ENCODE peak calls at places on chromosomes 3 and 15, in ten cellular contexts. I is stomach, T is colonic mucosa, W is GM12865, M is MCF 10A, J is esophagus muscularis mucosa, C is epithelial cell of esophagus, Z is adrenal gland, U is pancreas, V is neural crest cell. P is an unnamed sample.

GRCh38 chr15:25244731-25245585 is 193.9 kb downstream of the UBE3A start:
- DNase-seq in I (peak; percentile 19), T (peak; percentile 12), W (no peak), M (no peak), J (no peak), C (no peak), Z (peak; percentile 13), U (peak; percentile 38), V (no peak), P (peak; percentile 3)

GRCh38 chr3:45613781-45614180 is 19.2 kb downstream of the LIMD1 start:
- DNase-seq in I (no peak), T (no peak), W (no peak), M (no peak), J (no peak), C (no peak), Z (no peak), U (no peak), V (no peak), P (no peak)

GRCh38 chr3:59444293-59444671 is 394.5 kb upstream of the CFAP20DC start:
- DNase-seq in I (no peak), T (no peak), W (peak; percentile 72), M (no peak), J (no peak), C (no peak), Z (no peak), U (no peak), V (no peak), P (no peak)

GRCh38 chr15:71137138-71137518 is 21.9 kb downstream of the THSD4 start:
- DNase-seq in I (peak; percentile 83), T (peak; percentile 59), W (no peak), M (no peak), J (peak; percentile 60), C (no peak), Z (no peak), U (peak; percentile 50), V (no peak), P (no peak)

GRCh38 chr3:45596290-45596791 is 1.8 kb downstream of the LIMD1 start:
- DNase-seq in I (no peak), T (peak; percentile 43), W (peak; percentile 94), M (no peak), J (no peak), C (no peak), Z (no peak), U (no peak), V (no peak), P (no peak)

GRCh38 chr3:133799794-133800585 is 5.6 kb upstream of the SRPRB start:
- DNase-seq in I (no peak), T (no peak), W (no peak), M (peak; percentile 82), J (no peak), C (peak; percentile 88), Z (no peak), U (no peak), V (no peak), P (no peak)

GRCh38 chr3:151639096-151639740 is 94.5 kb upstream of the AADACL2 start:
- DNase-seq in I (no peak), T (no peak), W (no peak), M (no peak), J (no peak), C (no peak), Z (peak; percentile 24), U (no peak), V (no peak), P (no peak)

GRCh38 chr3:126104742-126105605 is 21.1 kb upstream of the SLC41A3 start:
- DNase-seq in I (no peak), T (peak; percentile 13), W (no peak), M (no peak), J (peak; percentile 64), C (no peak), Z (no peak), U (peak; percentile 57), V (no peak), P (no peak)

GRCh38 chr3:33115024-33115768 is 1.4 kb downstream of the CRTAP start:
- DNase-seq in I (peak; percentile 51), T (peak; percentile 69), W (peak; percentile 24), M (peak; percentile 91), J (no peak), C (peak; percentile 92), Z (peak; percentile 92), U (no peak), V (no peak), P (peak; percentile 73)

GRCh38 chr15:90408657-90409056 is 20.6 kb downstream of the IQGAP1 start:
- DNase-seq in I (no peak), T (no peak), W (no peak), M (no peak), J (no peak), C (no peak), Z (no peak), U (no peak), V (no peak), P (no peak)

GRCh38 chr15:22902578-22902977 is 64.1 kb downstream of the NIPA2 start:
- DNase-seq in I (no peak), T (no peak), W (no peak), M (no peak), J (no peak), C (no peak), Z (no peak), U (peak; percentile 56), V (no peak), P (no peak)
- TF ChIP-seq CTCF in I (no peak), T (no peak), W (no peak), M (no peak), J (no peak), C (no peak), Z (no peak), U (no peak), V (no peak), P (no peak)

GRCh38 chr3:195198424-195199346 is 72.3 kb downstream of the XXYLT1 start:
- DNase-seq in I (peak; percentile 24), T (no peak), W (no peak), M (no peak), J (no peak), C (no peak), Z (peak; percentile 11), U (no peak), V (no peak), P (no peak)

GRCh38 chr3:195194559-195195161 is 76.3 kb downstream of the XXYLT1 start:
- DNase-seq in I (no peak), T (no peak), W (no peak), M (no peak), J (no peak), C (no peak), Z (no peak), U (no peak), V (no peak), P (no peak)

GRCh38 chr3:195195321-195196209 is 75.4 kb downstream of the XXYLT1 start:
- DNase-seq in I (no peak), T (no peak), W (no peak), M (no peak), J (no peak), C (no peak), Z (peak; percentile 17), U (no peak), V (peak; percentile 54), P (no peak)

GRCh38 chr3:195197764-195198423 is 73.1 kb downstream of the XXYLT1 start:
- DNase-seq in I (peak; percentile 8), T (no peak), W (no peak), M (peak; percentile 61), J (no peak), C (peak; percentile 93), Z (peak; percentile 7), U (no peak), V (no peak), P (no peak)

DNA sequence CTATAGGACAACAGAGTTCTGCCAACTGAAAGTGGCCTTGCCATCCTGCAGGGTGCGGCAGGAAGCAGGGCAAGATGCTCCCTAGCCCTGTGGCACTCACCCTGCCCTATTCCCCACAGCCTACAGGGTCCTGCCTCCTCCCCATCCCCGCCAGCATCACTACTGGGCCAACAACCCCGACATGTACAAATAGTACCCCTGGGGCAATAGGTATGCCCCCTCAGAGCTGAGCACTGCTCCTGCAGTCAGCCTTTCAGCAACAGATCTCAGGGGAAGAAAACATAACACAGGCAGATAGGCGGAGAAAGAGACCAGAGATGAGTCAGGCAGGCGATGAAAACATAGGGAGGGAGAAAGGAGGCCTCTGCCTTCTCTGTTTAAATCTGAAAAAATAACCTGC is 74.7 kb downstream of the XXYLT1 start:
- DNase-seq in I (peak; percentile 3), T (no peak), W (no peak), M (peak; percentile 52), J (no peak), C (peak; percentile 60), Z (peak; percentile 20), U (no peak), V (no peak), P (no peak)
- TF ChIP-seq CTCF in I (no peak), T (no peak), W (no peak), M (no peak), J (peak; percentile 16), C (no peak), Z (no peak), U (no peak), V (no peak), P (no peak)

GRCh38 chr3:178916223-178916622 is 155.4 kb downstream of the ZMAT3 start:
- DNase-seq in I (no peak), T (no peak), W (no peak), M (no peak), J (no peak), C (no peak), Z (no peak), U (no peak), V (no peak), P (no peak)

DNA sequence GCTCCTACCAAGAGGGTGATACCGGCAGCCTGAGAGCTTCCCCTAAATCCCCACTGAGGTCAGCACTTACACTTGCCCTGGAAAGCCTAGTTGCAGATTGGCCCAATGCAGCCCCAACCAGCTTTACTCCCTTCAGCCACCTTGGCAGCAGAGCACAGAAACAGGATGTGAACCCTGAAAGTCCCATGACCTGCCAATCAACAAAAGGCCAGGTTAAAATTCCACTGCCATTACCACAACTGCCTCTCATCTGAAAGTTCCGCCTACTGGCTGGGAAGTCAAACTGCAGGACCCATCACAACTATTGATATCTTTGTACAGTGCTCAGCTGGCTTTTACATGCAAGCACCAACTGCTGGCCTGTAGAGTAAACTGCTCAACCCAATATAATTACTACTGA is 156.2 kb downstream of the ZMAT3 start:
- DNase-seq in I (no peak), T (no peak), W (peak; percentile 24), M (no peak), J (no peak), C (no peak), Z (no peak), U (no peak), V (no peak), P (no peak)
- TF ChIP-seq CTCF in I (no peak), T (no peak), W (no peak), M (no peak), J (no peak), C (no peak), Z (no peak), U (no peak), V (no peak), P (no peak)

GRCh38 chr3:157077565-157077991 is 82.4 kb downstream of the CCNL1 start:
- DNase-seq in I (peak; percentile 4), T (peak; percentile 17), W (no peak), M (no peak), J (peak; percentile 80), C (no peak), Z (no peak), U (no peak), V (no peak), P (no peak)
- TF ChIP-seq CTCF in I (no peak), T (no peak), W (no peak), M (no peak), J (no peak), C (no peak), Z (peak; percentile 14), U (no peak), V (no peak), P (no peak)

P was measured in heart right ventricle.